ENCODE peak calls at places on chromosome 14, in four cellular contexts. K, S, U and T are unnamed samples.
A peak's percentile ranks its signal among the peaks of the same experiment; 100 is the strongest.

GRCh38 chr14:76701436-76701835 is 59.8 kb upstream of the VASH1 start:
- DNase-seq in K (no peak), S (no peak), U (no peak), T (no peak)

GRCh38 chr14:73491256-73491976 is 683 bp downstream of the RIOX1 start:
- DNase-seq in K (peak; percentile 60), S (peak; percentile 62), U (peak; percentile 59), T (peak; percentile 63)

GRCh38 chr14:24847568-24847967 is 202.4 kb downstream of the STXBP6 start:
- DNase-seq in K (peak; percentile 10), S (no peak), U (no peak), T (no peak)

GRCh38 chr14:69945347-69945746 is 66.1 kb downstream of the SMOC1 start:
- DNase-seq in K (no peak), S (no peak), U (no peak), T (no peak)

GRCh38 chr14:70692210-70692609 is 50.5 kb downstream of the TTC9 start:
- DNase-seq in K (no peak), S (no peak), U (no peak), T (no peak)

GRCh38 chr14:77181124-77181602 is 435 bp upstream of the TMEM63C start:
- DNase-seq in K (no peak), S (no peak), U (no peak), T (no peak)

GRCh38 chr14:78605065-78605762 is 435.0 kb downstream of the NRXN3 start:
- DNase-seq in K (no peak), S (no peak), U (no peak), T (no peak)

GRCh38 chr14:57273236-57273635 is 4.5 kb downstream of the AP5M1 start:
- DNase-seq in K (no peak), S (no peak), U (no peak), T (no peak)

GRCh38 chr14:59347915-59348314 is 117.3 kb downstream of the GPR135 start:
- DNase-seq in K (no peak), S (no peak), U (no peak), T (no peak)

GRCh38 chr14:102131741-102132140 is 8.0 kb upstream of the WDR20 start:
- DNase-seq in K (no peak), S (no peak), U (no peak), T (no peak)

GRCh38 chr14:97212399-97212798 is 415.2 kb downstream of the VRK1 start:
- DNase-seq in K (no peak), S (no peak), U (no peak), T (no peak)

GRCh38 chr14:93691042-93691780 is 97.1 kb downstream of the PRIMA1 start:
- DNase-seq in K (no peak), S (no peak), U (no peak), T (no peak)
- TF ChIP-seq CTCF in K (no peak), S (no peak), U (no peak), T (no peak)

GRCh38 chr14:104940526-104941150 is 16.0 kb downstream of the PLD4 start:
- DNase-seq in K (no peak), S (no peak), U (no peak), T (peak; percentile 2)
- TF ChIP-seq CTCF in K (peak; percentile 28), S (no peak), U (no peak), T (no peak)

GRCh38 chr14:93104961-93105360 is 10.8 kb downstream of the ITPK1 start:
- DNase-seq in K (no peak), S (no peak), U (no peak), T (no peak)
- TF ChIP-seq CTCF in K (no peak), S (peak; percentile 5), U (no peak), T (no peak)

DNA sequence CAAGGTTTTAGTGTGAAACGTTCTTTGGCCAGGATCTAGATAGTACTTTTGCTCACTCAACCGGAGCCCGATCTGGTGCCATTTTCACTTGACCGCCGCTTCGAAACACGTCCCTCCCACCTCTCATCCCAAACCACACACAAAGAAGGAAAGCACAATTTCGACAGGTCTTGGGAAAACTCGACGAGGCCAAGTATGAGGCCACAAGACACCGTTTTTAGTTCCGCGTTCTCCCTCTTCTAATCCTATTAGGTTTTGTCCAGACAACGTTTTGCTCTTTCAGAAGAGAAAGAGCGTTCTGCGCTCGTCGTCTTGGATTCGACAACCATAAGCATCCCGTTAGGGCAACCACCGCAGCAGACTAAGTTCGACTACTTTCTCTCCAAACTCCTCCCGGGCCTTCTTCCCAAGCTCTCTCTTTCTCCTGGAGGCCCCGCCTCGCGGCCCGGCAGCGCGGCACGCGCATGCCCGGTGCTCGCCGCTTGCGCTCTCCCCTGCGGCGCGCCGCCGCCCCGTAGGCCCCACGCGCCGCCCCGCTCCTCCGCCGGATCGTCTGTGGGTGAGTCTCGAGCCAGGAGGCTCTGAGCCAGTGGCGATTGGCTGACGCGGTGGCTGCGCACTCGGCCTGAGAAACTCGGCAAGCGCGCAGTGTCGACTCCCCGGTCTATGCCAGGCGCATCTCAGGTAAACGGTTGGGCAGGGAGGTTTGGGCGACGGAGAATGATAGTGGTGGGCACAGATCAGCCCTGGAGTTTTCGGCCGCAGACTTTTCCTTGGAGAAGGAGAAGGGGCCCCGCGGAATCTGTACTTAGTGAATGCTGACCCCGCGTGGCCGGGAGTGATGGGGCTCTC is at the start of gene MIPOL1:
- DNase-seq in K (peak; percentile 91), S (peak; percentile 85), U (peak; percentile 81), T (peak; percentile 73)
- TF ChIP-seq CTCF in K (peak; percentile 28), S (peak; percentile 42), U (no peak), T (no peak)